ENCODE peak calls at places on chromosomes 16 and 17, in four cellular contexts. O, T, Q and X are unnamed samples.

GRCh38 chr16:709651-710499 is 4.3 kb upstream of the FBXL16 start:
- DNase-seq in T (no peak), Q (peak; percentile 71), O (no peak), X (peak; percentile 65)

GRCh38 chr17:62119373-62119772 is 54.3 kb upstream of the MED13 start:
- DNase-seq in O (no peak), T (peak; percentile 53), Q (no peak), X (no peak)

GRCh38 chr16:426115-426905 is 861 bp downstream of the RAB11FIP3 start:
- DNase-seq in T (peak; percentile 38), O (no peak), Q (no peak), X (peak; percentile 29)

GRCh38 chr16:13306153-13306552 is 404.8 kb downstream of the SHISA9 start:
- DNase-seq in T (no peak), Q (no peak), O (no peak), X (no peak)

GRCh38 chr17:1343554-1343953 is 56.5 kb downstream of the YWHAE start:
- DNase-seq in Q (no peak), T (no peak), O (no peak), X (no peak)

GRCh38 chr17:74745548-74746177 is 2.8 kb upstream of the NHERF1 start:
- DNase-seq in Q (no peak), T (no peak), O (no peak), X (no peak)

GRCh38 chr17:64707077-64707591 is 45.0 kb upstream of the SMURF2 start:
- DNase-seq in O (peak; percentile 81), T (no peak), Q (peak; percentile 79), X (peak; percentile 78)

GRCh38 chr17:33494156-33494555 is 201.1 kb upstream of the ASIC2 start:
- DNase-seq in T (no peak), O (no peak), Q (no peak), X (no peak)

DNA sequence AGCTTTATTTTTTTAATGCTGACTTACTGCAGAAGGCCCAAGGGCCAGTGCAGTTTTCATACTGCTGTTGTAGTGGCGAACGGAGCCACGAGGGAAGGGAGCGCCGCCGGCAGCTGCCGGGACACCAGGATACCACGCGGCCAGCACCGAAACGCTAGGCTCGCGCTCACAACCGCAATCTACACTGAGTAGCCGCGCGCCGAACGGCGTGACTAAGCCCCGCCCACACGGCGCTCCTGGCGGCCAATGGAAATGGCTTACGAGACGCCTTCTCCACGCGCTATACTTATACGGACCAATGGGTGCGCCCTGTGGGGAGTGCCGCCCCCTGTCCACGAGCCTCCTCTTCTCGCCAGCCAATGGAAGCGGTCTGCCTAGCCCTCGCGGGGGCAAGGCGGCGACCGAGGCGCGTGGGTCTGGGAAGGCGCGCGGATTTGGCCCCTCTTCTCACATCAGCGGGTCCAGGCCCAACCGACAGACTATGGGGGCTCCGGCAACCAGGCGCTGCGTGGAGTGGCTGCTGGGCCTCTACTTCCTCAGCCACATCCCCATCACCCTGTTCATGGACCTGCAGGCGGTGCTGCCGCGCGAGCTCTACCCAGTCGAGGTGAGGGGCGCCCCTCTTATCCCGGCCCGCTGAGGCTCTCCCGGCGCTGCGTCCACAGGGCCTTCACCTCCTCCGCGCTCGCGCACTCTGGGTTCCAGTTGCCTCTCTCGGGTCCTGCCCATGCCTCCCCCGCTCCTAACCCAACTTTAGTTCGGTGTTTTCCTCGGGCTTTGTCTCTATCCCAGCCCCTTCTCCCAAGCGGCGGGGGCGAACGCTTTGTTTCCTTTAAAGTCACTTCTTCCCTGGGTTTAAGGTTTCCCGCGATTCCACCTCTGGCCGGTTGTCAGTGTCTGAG is at the start of gene TMEM97:
- DNase-seq in O (peak; percentile 93), Q (peak; percentile 99), T (peak; percentile 97), X (peak; percentile 96)
- TF ChIP-seq CTCF in O (no peak), Q (peak; percentile 36), T (peak; percentile 17), X (no peak)

DNA sequence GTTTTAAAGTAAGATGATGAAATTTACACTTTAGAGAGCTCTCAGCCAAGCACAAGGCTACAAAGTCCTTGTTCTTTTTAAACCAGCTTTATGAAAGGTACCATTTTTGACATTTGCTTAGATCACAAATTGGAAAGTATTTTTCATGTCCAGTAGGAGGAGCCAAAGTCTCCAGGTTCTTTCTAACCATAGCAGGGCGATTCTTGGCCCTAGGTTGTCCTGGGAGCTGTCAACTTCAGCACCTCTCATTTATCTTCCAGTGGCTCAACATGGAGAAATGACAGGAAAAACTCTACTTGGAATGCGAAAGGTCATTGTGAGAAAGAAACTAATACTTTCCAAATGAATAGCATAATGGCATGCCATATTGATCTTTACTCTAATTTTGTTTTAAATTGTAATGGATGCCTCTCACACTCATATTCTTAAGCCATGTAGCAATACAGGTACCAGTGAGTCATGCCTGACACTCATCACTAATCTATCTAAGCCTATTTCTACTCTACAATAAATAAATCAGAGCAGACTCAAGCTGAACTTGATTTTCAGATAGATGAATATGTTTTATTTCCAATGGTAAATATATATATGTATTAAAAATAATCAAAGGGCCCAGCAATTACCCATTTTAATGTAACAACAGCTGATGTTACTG is 919.1 kb upstream of the EEF2KMT start:
- DNase-seq in T (no peak), Q (no peak), O (no peak), X (peak; percentile 27)
- TF ChIP-seq CTCF in T (peak; percentile 15), Q (no peak), O (no peak), X (peak; percentile 41)

DNA sequence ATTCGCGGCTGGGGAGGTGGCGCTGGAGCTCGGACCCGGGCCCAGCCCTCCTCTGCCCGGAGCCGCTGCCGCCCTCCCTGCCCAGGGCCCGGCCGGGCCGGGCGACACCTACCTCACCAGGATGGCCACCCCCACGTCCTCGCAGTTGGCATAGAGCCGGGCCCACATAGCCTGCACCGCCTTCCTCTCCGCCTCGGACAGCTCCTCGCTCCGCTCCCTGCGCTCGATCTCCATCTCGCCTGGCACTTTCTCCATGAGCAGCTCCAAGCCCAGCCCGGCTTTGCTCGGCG is 276 bp downstream of the CYGB start:
- DNase-seq in Q (peak; percentile 65), T (no peak), O (no peak), X (no peak)
- TF ChIP-seq CTCF in Q (no peak), T (no peak), O (no peak), X (no peak)

DNA sequence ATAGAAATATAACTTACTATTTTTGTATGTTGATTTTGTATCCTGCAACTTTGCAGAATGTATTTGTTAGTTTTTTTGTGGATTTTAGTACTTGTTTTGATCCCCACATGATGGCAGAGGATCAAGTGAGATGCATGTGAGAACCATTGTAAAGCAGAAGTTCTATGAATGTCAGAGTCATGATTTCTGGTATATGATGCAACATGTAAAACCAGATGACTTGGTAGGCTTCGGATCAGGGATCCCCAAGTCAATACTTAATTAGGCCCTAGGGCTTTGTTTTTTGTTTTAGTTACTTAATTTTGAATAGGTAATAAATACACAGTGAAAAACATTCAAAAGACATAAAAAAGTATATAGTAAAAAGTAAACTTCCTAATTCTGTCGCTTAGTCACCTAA is 45.8 kb downstream of the ESRP2 start:
- DNase-seq in Q (no peak), T (no peak), O (no peak), X (no peak)
- TF ChIP-seq CTCF in Q (no peak), T (no peak), O (no peak), X (no peak)

GRCh38 chr17:41620583-41621434 is 3.6 kb downstream of the KRT17 start:
- DNase-seq in O (no peak), Q (no peak), T (no peak), X (no peak)

GRCh38 chr17:41627316-41628072 is 3.1 kb upstream of the KRT17 start:
- DNase-seq in T (no peak), Q (no peak), O (no peak), X (no peak)

GRCh38 chr17:41625602-41626001 is 1.2 kb upstream of the KRT17 start:
- DNase-seq in T (no peak), O (no peak), Q (no peak), X (peak; percentile 95)

GRCh38 chr17:41621916-41622315 is 2.5 kb downstream of the KRT17 start:
- DNase-seq in T (no peak), O (no peak), Q (no peak), X (no peak)

DNA sequence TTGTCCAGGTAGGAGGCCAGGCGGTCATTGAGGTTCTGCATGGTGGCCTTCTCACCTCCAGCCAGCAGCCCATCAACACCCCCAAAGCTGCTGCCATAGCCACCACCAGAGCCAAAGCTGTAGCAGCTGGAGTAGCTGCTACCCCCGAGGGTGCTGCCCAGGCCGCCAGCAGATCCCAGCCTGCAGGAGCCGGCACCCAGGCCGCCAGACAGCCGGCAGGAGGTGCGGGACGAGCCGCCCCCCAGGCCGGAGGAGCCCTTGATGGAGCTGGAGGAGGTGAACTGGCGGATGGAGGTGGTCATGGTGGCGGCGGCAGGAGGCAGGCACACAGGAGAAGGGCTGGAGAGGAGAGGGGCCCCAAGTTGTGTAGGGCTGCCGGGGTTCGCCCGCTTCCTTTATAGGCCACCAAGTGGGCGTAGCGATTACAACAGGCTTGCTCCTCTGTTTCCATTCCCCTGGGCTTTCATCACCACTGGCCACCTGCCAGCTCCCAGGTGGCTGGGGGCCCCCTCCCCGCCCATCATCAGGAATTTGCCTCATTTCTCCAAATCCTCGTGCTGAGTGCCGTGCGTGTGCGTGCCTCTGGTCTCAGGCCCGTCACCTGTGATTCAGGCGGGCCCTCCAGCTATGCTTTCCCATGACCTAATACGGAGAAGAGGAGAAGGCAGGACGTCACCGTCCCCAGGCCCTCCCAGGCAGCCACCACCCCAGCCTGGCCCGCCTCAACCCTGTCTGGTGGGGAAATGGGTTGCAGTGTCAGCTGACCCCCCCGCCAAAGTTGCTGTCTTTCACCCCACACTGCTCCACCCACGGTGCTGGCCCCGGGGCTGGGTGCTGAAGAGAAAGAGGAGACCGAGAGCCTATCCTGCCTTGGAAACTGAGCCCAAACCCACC is at the start of gene KRT17:
- DNase-seq in O (no peak), Q (no peak), T (no peak), X (peak; percentile 96)
- TF ChIP-seq CTCF in O (no peak), Q (no peak), T (no peak), X (peak; percentile 57)

GRCh38 chr16:53821957-53822625 is 118.1 kb downstream of the FTO start:
- DNase-seq in O (no peak), T (no peak), Q (no peak), X (peak; percentile 24)
- TF ChIP-seq CTCF in O (no peak), T (no peak), Q (no peak), X (no peak)